ENCODE peak calls at places on chromosomes 1 and 21, in five cellular contexts. U, D, I, E and G are unnamed samples.

GRCh38 chr1:155463865-155464264 is 98.7 kb downstream of the ASH1L start:
- DNase-seq in U (no peak), D (no peak), I (peak), E (peak), G (peak)

GRCh38 chr1:155322571-155322952 is 1.9 kb downstream of the RUSC1 start:
- DNase-seq in U (no peak), D (no peak), I (no peak), E (peak), G (peak)

GRCh38 chr1:233777571-233777970 is 126.9 kb upstream of the SLC35F3 start:
- DNase-seq in U (no peak), D (no peak), I (no peak), E (no peak), G (no peak)

GRCh38 chr1:177278626-177279390 is 108.0 kb downstream of the BRINP2 start:
- DNase-seq in U (no peak), D (no peak), I (no peak), E (peak), G (peak)

GRCh38 chr1:20250346-20250989 is 40.2 kb upstream of the VWA5B1 start:
- DNase-seq in U (no peak), D (no peak), I (no peak), E (peak), G (peak)

GRCh38 chr1:155070392-155070700 is 6.8 kb downstream of the EFNA4 start:
- DNase-seq in U (no peak), D (no peak), I (no peak), E (no peak), G (no peak)

GRCh38 chr1:241475688-241476087 is 43.9 kb downstream of the FH start:
- DNase-seq in U (no peak), D (no peak), I (no peak), E (no peak), G (peak)

GRCh38 chr1:161473363-161473762 is 31.9 kb upstream of the FCGR2A start:
- DNase-seq in U (no peak), D (no peak), I (no peak), E (peak), G (peak)

GRCh38 chr1:179230251-179230650 is 774 bp upstream of the ABL2 start:
- DNase-seq in U (no peak), D (no peak), I (peak), E (no peak), G (peak)

GRCh38 chr21:41779659-41780058 is 12.8 kb upstream of the RIPK4 start:
- DNase-seq in U (no peak), D (no peak), I (no peak), E (no peak), G (no peak)

GRCh38 chr21:41780337-41781046 is 13.6 kb upstream of the RIPK4 start:
- DNase-seq in U (no peak), D (no peak), I (no peak), E (no peak), G (no peak)

GRCh38 chr21:41776778-41777177 is 9.9 kb upstream of the RIPK4 start:
- DNase-seq in U (no peak), D (no peak), I (no peak), E (no peak), G (no peak)

GRCh38 chr21:41778974-41779600 is 12.2 kb upstream of the RIPK4 start:
- DNase-seq in U (no peak), D (peak), I (no peak), E (no peak), G (no peak)

DNA sequence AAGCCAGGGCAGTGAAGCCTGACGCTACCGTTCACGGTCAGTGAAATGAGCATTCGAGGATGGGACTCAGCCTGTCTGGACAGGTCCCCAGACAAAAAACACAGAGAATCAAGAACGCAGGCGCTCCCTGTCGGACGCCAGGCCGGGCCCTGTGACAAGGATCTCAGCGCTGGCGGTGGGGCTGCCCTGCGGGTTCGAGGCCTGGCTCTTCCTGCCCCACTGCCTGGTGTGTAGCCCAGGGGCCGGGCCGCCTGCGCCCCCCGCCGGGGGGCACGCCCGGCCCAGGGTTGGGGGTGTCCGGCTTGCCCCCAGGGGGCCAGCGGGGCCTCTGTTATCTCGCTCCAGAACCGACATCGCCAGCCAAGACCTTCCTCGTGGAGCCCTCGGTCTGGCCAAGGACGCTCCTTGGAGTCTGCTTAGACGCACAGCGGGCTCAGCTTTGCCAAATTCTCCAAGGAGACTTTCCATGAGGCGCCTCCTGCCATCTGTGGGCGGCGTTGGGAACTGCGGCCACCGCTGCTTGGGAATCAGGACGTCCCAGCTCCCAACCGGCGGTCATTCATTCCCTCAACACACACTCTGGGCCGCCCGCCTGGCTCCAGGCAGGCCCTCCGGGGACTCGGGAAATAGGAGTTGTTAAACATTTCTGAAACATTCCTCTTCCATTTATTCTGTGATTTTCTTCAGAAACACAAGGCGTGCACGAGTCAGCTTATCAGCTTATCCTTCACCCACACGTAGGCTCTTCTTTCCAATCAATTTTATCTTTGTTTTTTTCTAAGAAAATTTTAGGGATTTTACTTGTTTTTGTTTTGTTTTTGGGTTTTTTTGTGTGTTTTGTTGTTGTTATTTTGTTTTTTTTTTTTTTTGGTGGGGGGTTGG is 11.3 kb upstream of the RIPK4 start:
- DNase-seq in U (no peak), D (peak), I (peak), E (peak), G (peak)
- TF ChIP-seq CTCF in U (peak), D (peak), I (peak), E (peak), G (peak)

GRCh38 chr1:110280804-110281203 is 58.4 kb upstream of the RBM15 start:
- DNase-seq in U (no peak), D (no peak), I (no peak), E (no peak), G (no peak)

GRCh38 chr1:110283677-110284076 is 55.5 kb upstream of the RBM15 start:
- DNase-seq in U (no peak), D (no peak), I (no peak), E (no peak), G (no peak)

GRCh38 chr1:110282395-110282794 is 56.8 kb upstream of the RBM15 start:
- DNase-seq in U (no peak), D (no peak), I (no peak), E (no peak), G (no peak)

GRCh38 chr1:110281363-110282290 is 57.5 kb upstream of the RBM15 start:
- DNase-seq in U (no peak), D (no peak), I (no peak), E (no peak), G (no peak)

DNA sequence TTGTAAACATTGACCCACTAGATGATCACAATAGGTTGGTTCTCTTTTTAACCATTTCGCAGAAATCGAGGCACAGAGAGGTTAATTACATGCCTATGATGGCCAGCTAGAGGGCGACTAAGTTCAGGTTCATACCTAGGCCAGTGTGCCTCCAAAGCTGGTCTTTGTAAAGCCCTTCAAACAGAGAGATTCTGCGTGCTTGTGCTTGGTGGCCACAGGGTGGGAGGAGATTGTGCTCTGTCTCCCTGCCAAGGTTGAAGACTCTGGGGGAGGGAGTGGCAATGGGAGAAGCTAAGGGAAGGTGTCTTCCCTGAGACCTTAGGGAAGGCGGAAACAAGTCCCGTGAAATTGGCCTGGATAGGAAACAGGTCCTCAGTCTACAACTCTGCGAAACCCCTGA is 59.1 kb upstream of the RBM15 start:
- DNase-seq in U (no peak), D (no peak), I (no peak), E (no peak), G (no peak)
- TF ChIP-seq CTCF in U (no peak), D (no peak), I (no peak), E (no peak), G (no peak)

DNA sequence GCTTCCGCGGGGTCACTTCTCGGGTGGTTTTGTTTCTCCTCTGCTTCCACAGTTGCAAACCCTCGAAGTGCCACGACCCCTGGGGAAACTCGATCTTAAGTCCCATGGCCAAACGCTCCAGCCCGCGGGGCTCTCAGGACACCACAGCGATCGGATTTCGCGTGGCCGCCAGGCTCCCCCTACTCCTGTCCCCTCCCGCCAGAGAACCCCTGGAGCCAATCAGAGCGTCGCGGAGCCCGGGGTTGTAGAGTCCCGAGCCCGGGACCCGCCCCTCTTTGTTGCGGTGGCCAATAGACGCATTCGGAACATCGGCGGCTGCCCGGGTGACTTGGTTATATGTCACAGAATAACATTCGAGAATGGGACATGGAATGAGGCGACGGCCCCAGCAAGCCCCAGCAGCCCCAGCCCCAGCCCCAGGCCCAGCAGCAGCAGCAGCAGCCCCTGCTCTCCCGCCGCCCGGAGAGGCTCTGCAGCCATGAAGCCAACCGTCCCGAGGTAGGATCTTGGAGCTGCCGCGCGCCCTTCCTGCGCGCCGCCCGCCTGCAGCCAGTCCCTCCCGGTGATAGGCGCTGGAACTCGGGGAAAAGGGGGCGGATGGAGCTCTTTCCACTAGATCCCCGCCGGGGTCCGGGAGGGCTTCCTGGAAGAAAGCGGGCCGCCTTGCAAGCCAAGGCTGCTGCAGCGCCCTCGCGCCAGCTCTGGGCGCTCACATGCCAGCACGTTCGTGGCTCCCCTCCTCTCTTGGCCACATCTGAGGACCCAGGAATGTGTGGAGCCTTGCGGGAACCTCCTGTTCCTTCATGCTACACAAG is at the start of gene VASH2:
- DNase-seq in U (peak), D (peak), I (no peak), E (peak), G (peak)
- TF ChIP-seq CTCF in U (no peak), D (no peak), I (no peak), E (no peak), G (peak)

DNA sequence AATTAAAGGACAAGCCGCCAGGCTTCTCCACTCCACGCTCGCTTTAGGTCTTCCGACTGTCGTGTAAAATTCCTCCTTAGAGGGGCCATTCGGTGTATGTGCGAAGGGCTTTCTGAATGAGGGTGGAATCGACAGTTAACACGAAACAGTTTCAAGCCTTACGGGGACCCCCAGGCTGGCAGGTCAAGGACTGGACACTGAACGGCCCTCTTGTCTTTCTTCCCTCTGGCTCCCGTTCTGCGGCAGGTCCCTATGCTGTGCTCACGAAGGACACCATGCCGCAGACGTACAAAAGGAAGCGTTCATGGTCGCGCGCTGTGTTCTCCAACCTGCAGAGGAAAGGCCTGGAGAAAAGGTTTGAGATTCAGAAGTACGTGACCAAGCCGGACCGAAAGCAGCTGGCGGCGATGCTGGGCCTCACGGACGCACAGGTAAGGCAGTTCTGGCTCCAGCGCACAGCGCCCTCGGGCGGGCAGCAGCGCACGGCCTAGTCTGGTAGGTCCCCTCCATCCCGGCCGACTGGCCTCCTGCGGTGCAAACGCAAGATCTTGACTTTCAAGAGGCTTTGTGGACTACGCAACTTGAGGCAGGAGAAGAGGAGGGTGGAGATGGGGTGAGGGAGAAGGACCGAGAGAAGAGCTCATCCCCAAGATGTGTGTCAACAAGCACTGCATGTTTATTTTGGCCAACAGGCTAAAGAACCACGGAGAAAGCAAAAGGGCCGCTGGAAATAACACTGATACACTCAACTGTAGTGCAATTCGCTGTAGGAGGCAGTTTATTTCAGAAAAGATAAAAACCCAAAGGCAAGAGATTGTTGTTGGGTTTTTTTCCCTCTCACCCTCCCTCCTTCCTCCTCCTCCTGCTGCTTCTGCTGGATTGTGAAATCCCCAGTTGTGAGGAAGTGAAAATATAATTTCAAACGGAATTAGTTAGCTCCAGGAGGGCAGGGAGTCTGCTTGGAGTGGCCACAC is 3.0 kb downstream of the HLX start:
- DNase-seq in U (no peak), D (no peak), I (no peak), E (no peak), G (peak)
- TF ChIP-seq CTCF in U (no peak), D (no peak), I (peak), E (peak), G (no peak)

DNA sequence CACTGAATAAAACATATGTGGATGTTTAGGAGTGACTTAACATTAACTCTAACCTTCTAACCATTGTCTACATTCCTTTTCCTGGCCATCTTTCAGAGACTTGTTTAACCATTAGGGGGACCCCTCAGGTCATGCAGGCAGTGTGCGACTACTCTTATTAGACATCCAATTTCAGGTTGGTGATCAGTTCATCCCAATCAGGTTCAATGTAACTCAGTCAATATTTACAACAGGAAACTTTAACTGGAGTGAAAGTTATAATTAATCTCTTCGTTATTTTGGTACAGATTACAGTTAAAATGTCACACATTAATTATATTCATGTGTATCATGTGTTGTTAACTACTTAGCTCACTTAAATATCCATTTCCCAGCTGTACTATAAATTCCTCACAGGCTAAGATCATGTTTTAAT is 68.8 kb upstream of the RGS1 start:
- DNase-seq in U (no peak), D (no peak), I (no peak), E (peak), G (peak)
- TF ChIP-seq CTCF in U (peak), D (no peak), I (peak), E (peak), G (peak)

GRCh38 chr1:230066466-230067404 is at the start of gene GALNT2:
- DNase-seq in U (peak), D (peak), I (peak), E (peak), G (peak)

GRCh38 chr1:230069813-230070212 is 2.8 kb downstream of the GALNT2 start:
- DNase-seq in U (no peak), D (no peak), I (no peak), E (no peak), G (no peak)

GRCh38 chr1:230068952-230069684 is 2.1 kb downstream of the GALNT2 start:
- DNase-seq in U (no peak), D (no peak), I (no peak), E (peak), G (no peak)

GRCh38 chr1:230067441-230067870 is 418 bp downstream of the GALNT2 start:
- DNase-seq in U (no peak), D (no peak), I (no peak), E (no peak), G (peak)

GRCh38 chr1:230067871-230068814 is 1.1 kb downstream of the GALNT2 start:
- DNase-seq in U (no peak), D (no peak), I (no peak), E (peak), G (no peak)
- TF ChIP-seq CTCF in U (no peak), D (no peak), I (peak), E (no peak), G (no peak)

GRCh38 chr1:212257157-212257556 is 28.1 kb upstream of the PPP2R5A start:
- DNase-seq in U (no peak), D (no peak), I (no peak), E (no peak), G (no peak)

GRCh38 chr1:212256404-212256803 is 28.8 kb upstream of the PPP2R5A start:
- DNase-seq in U (no peak), D (no peak), I (no peak), E (no peak), G (no peak)

GRCh38 chr1:212260557-212261342 is 24.5 kb upstream of the PPP2R5A start:
- DNase-seq in U (no peak), D (no peak), I (no peak), E (peak), G (no peak)

GRCh38 chr1:212259693-212260480 is 25.3 kb upstream of the PPP2R5A start:
- DNase-seq in U (no peak), D (no peak), I (no peak), E (no peak), G (no peak)

DNA sequence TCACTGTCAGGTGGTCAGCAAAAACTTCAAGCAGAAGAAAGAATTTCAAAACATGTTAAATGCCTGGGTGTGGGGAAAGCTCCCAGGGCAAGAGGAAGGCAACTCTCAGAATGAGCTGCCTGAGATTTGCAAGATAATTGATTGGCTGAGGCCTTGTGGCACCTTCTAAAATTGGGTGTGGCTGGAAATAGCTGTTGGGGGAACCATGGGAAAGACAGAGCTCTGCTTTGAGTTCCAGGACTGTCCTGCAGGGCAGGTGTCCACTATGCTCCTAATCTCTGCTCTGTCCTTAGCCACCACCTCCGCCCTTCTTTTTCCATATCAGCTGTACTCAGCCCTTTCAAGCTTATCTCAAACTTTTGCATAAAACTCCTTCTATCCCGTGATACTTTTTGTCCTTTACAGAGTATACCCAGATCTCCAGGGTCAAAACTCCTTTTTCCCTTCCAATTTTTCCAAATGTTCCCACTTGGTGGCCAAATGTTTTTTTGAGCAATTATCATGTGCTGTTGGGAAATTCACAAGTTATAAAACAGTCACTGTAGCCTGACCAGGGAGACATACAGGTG is 23.8 kb upstream of the PPP2R5A start:
- DNase-seq in U (no peak), D (no peak), I (no peak), E (no peak), G (no peak)
- TF ChIP-seq CTCF in U (no peak), D (no peak), I (no peak), E (no peak), G (no peak)

GRCh38 chr1:51982161-51982560 is 8.3 kb downstream of the RAB3B start:
- DNase-seq in U (no peak), D (no peak), I (no peak), E (no peak), G (no peak)
- TF ChIP-seq CTCF in U (no peak), D (no peak), I (no peak), E (no peak), G (no peak)